ENCODE peak calls at places on chromosomes 16 and 17, in seven cellular contexts. A is left ventricle myocardium inferior, B is BJ, K is adrenal gland, U is ascending aorta, P is heart left ventricle, H is cardiac fibroblast. T is an unnamed sample.

GRCh38 chr17:31491794-31492171 is 100.3 kb downstream of the RAB11FIP4 start:
- DNase-seq in P (no peak), B (no peak), H (no peak), K (no peak), U (no peak), A (no peak), T (no peak)

GRCh38 chr17:37791434-37791833 is 46.6 kb upstream of the HNF1B start:
- DNase-seq in B (peak), U (no peak), A (no peak), K (no peak), P (no peak), H (peak), T (peak)

GRCh38 chr17:80970044-80970761 is 21.4 kb upstream of the CHMP6 start:
- DNase-seq in P (peak), K (peak), H (no peak), A (peak), B (no peak), U (no peak), T (no peak)

GRCh38 chr16:68921654-68922053 is 78.3 kb downstream of the TANGO6 start:
- DNase-seq in K (no peak), P (no peak), B (no peak), U (no peak), H (peak), A (no peak), T (no peak)

GRCh38 chr17:83146347-83146746 is 66.9 kb downstream of the METRNL start:
- DNase-seq in B (no peak), U (no peak), P (no peak), K (no peak), H (no peak), A (no peak), T (no peak)

GRCh38 chr17:75270218-75270965 is 639 bp downstream of the MIF4GD start:
- DNase-seq in K (peak), U (no peak), A (peak), B (peak), H (peak), P (peak), T (no peak)

GRCh38 chr16:24141466-24141865 is 114.7 kb upstream of the CACNG3 start:
- DNase-seq in B (no peak), P (no peak), U (no peak), A (no peak), H (no peak), K (no peak), T (no peak)

GRCh38 chr16:65936096-65936495 is 430.4 kb upstream of the CDH5 start:
- DNase-seq in K (no peak), A (no peak), U (no peak), H (no peak), P (no peak), B (no peak), T (peak)

GRCh38 chr17:50908860-50909764 is 43.0 kb upstream of the TOB1 start:
- DNase-seq in P (peak), K (no peak), A (peak), B (no peak), H (no peak), U (no peak), T (no peak)

GRCh38 chr17:62704381-62704971 is 77.0 kb downstream of the MRC2 start:
- DNase-seq in H (peak), A (no peak), B (no peak), U (no peak), P (no peak), K (no peak), T (no peak)

GRCh38 chr17:80482058-80482318 is 5.6 kb upstream of the NPTX1 start:
- DNase-seq in K (no peak), U (no peak), H (no peak), B (no peak), P (no peak), A (no peak), T (no peak)

GRCh38 chr16:20768818-20769217 is 5.0 kb downstream of the ACSM3 start:
- DNase-seq in U (no peak), H (no peak), K (no peak), P (no peak), B (no peak), A (no peak), T (no peak)

GRCh38 chr17:69525920-69526841 is 111.7 kb downstream of the MAP2K6 start:
- DNase-seq in H (peak), B (no peak), U (no peak), P (no peak), K (peak), A (peak), T (no peak)

GRCh38 chr16:79264237-79265104 is 336.1 kb downstream of the MAF start:
- DNase-seq in P (no peak), B (no peak), U (no peak), H (no peak), K (no peak), A (no peak), T (no peak)

GRCh38 chr16:72819345-72819744 is 228.6 kb downstream of the ZFHX3 start:
- DNase-seq in P (no peak), B (peak), A (no peak), K (peak), U (no peak), H (peak), T (peak)

GRCh38 chr17:6366144-6366755 is 68.7 kb downstream of the AIPL1 start:
- DNase-seq in B (no peak), K (no peak), U (no peak), A (no peak), H (peak), P (no peak), T (peak)

GRCh38 chr16:53090591-53091507 is 36.1 kb downstream of the CHD9 start:
- DNase-seq in H (peak), A (peak), B (peak), P (peak), U (peak), K (peak), T (peak)

GRCh38 chr17:7634384-7634783 is 4.4 kb downstream of the SHBG start:
- DNase-seq in P (peak), H (peak), A (peak), K (peak), B (no peak), U (no peak), T (no peak)

GRCh38 chr16:2156025-2156848 is 655 bp downstream of the TRAF7 start:
- DNase-seq in H (peak), K (no peak), A (no peak), U (no peak), P (no peak), B (no peak), T (peak)

GRCh38 chr16:29664133-29664912 is 1.3 kb downstream of the SPN start:
- DNase-seq in A (no peak), B (no peak), P (no peak), U (no peak), H (no peak), K (no peak), T (no peak)

GRCh38 chr16:4624827-4625616 is 396 bp downstream of the MGRN1 start:
- DNase-seq in A (peak), K (peak), P (peak), H (peak), U (peak), B (no peak), T (no peak)

GRCh38 chr17:40445769-40446468 is 2.7 kb downstream of the IGFBP4 start:
- DNase-seq in A (no peak), B (no peak), P (no peak), U (no peak), K (no peak), H (peak), T (no peak)

GRCh38 chr17:33838281-33838680 is 416.8 kb upstream of the CCL2 start:
- DNase-seq in H (no peak), B (no peak), K (no peak), U (no peak), A (no peak), P (no peak), T (no peak)

GRCh38 chr17:5557485-5557884 is 26.8 kb downstream of the NLRP1 start:
- DNase-seq in P (no peak), U (no peak), A (no peak), H (peak), B (peak), K (no peak), T (peak)

GRCh38 chr16:49362230-49362629 is 11.4 kb upstream of the C16orf78 start:
- DNase-seq in H (no peak), K (no peak), B (no peak), A (no peak), U (no peak), P (no peak), T (no peak)

GRCh38 chr17:2253768-2254406 is 49.7 kb downstream of the SMG6 start:
- DNase-seq in B (no peak), P (no peak), A (no peak), U (no peak), K (no peak), H (peak), T (no peak)

GRCh38 chr17:10061131-10061581 is 137.2 kb downstream of the GAS7 start:
- DNase-seq in A (no peak), H (no peak), K (no peak), U (no peak), P (peak), B (peak), T (peak)

GRCh38 chr17:11642655-11643054 is 44.4 kb downstream of the DNAH9 start:
- DNase-seq in K (no peak), H (no peak), U (no peak), P (peak), B (no peak), A (peak), T (no peak)

GRCh38 chr17:67239597-67239996 is 5.4 kb downstream of the HELZ start:
- DNase-seq in K (peak), P (no peak), B (no peak), H (peak), A (no peak), U (no peak), T (peak)

GRCh38 chr17:61179316-61179715 is 220.3 kb upstream of the TBX2 start:
- DNase-seq in H (no peak), K (no peak), P (no peak), A (no peak), B (no peak), U (no peak), T (no peak)

GRCh38 chr17:15929941-15930340 is 15.0 kb upstream of the ADORA2B start:
- DNase-seq in K (no peak), U (no peak), P (no peak), B (no peak), A (no peak), H (no peak), T (no peak)

GRCh38 chr16:85902366-85903155 is 3.6 kb downstream of the IRF8 start:
- DNase-seq in K (no peak), A (no peak), P (no peak), H (no peak), B (no peak), U (no peak), T (no peak)

GRCh38 chr17:74361613-74362391 is at the start of gene BTBD17:
- DNase-seq in H (peak), A (peak), P (peak), K (peak), B (no peak), U (no peak), T (no peak)

DNA sequence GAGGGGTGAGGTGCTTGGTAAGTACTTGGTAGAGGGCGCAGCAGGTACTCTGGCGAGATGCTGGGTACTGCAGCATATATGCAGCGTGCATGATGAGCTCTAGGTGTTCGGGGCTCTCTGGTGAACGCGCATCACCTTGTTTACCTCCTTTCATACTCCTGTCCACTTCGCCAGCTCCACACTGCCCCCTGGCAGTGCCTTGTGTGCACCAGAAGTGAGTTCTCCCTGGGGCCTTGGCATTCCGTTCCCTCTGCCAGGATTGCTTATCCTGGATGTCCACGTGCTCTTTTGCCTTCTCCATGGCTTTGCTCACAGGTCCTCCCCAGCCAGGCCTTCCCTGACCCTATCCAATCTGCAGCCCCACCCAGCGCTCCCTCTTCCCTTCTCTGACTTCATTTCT is 154.2 kb downstream of the MRM1 start:
- DNase-seq in P (no peak), B (no peak), U (no peak), K (no peak), A (no peak), H (peak), T (no peak)
- TF ChIP-seq CTCF in P (no peak), B (peak), U (no peak), K (no peak), A (no peak), H (peak), T (peak)

GRCh38 chr17:29117440-29117753 is 62.8 kb downstream of the MYO18A start:
- DNase-seq in K (no peak), H (no peak), U (no peak), P (no peak), B (no peak), A (no peak), T (no peak)

GRCh38 chr17:29116652-29117439 is 63.4 kb downstream of the MYO18A start:
- DNase-seq in A (peak), K (peak), H (peak), U (no peak), P (peak), B (no peak), T (no peak)

GRCh38 chr17:29114141-29114540 is 66.1 kb downstream of the MYO18A start:
- DNase-seq in A (no peak), B (no peak), P (no peak), U (no peak), K (no peak), H (no peak), T (no peak)

GRCh38 chr17:29115435-29115834 is 64.8 kb downstream of the MYO18A start:
- DNase-seq in B (no peak), P (no peak), A (no peak), U (no peak), K (no peak), H (no peak), T (no peak)

GRCh38 chr17:29115906-29116651 is 64.1 kb downstream of the MYO18A start:
- DNase-seq in K (no peak), P (no peak), U (no peak), A (no peak), B (no peak), H (peak), T (no peak)
- TF ChIP-seq CTCF in K (no peak), P (no peak), U (no peak), A (peak), B (peak), H (peak), T (peak)

GRCh38 chr17:17691468-17692263 is 10.4 kb downstream of the RAI1 start:
- DNase-seq in B (no peak), P (no peak), H (no peak), K (no peak), U (no peak), A (no peak), T (no peak)

GRCh38 chr17:17694229-17695081 is 13.2 kb downstream of the RAI1 start:
- DNase-seq in P (peak), A (peak), B (no peak), U (peak), K (peak), H (peak), T (no peak)

GRCh38 chr17:17693955-17694228 is 12.6 kb downstream of the RAI1 start:
- DNase-seq in H (no peak), U (no peak), B (no peak), K (peak), P (no peak), A (no peak), T (no peak)

GRCh38 chr17:17692353-17693252 is 11.3 kb downstream of the RAI1 start:
- DNase-seq in P (no peak), H (no peak), A (no peak), U (no peak), K (peak), B (no peak), T (no peak)

DNA sequence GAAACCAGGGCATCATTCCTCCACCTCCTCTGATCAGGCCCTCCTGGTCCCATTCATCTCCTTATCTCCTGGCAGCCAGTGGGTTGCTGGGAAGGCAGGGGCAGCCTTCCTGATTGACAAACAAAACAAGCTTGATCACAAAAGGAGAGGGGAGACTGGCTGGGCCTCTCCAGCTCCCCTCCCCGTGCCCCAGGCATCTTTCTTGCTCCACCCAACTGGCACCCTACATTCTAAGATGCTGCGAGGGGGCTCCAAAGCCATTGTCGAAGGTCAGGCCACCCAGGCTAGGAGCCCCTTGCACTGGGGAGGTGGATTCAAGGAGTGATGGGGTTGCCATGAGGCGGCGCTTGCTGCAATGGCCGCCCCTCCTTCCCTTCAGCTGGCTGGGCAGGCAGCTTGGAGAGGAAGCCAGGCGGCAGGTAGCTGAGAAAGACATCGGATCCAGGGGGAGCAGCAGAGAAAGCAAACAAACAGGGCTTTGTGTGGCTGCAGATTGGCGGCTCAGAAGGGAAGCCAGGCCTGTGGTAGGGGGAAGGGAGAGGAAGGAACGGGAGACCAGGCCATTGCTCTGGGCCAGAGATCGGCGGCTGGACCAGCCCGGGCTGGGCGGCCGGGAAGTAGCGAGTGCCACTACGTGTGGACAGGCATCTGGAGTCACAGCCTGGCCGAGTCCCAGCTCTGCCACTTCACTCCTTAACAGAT is 12.1 kb downstream of the RAI1 start:
- DNase-seq in P (peak), H (no peak), U (no peak), B (no peak), A (peak), K (no peak), T (no peak)
- TF ChIP-seq CTCF in P (no peak), H (no peak), U (no peak), B (no peak), A (no peak), K (no peak), T (no peak)

DNA sequence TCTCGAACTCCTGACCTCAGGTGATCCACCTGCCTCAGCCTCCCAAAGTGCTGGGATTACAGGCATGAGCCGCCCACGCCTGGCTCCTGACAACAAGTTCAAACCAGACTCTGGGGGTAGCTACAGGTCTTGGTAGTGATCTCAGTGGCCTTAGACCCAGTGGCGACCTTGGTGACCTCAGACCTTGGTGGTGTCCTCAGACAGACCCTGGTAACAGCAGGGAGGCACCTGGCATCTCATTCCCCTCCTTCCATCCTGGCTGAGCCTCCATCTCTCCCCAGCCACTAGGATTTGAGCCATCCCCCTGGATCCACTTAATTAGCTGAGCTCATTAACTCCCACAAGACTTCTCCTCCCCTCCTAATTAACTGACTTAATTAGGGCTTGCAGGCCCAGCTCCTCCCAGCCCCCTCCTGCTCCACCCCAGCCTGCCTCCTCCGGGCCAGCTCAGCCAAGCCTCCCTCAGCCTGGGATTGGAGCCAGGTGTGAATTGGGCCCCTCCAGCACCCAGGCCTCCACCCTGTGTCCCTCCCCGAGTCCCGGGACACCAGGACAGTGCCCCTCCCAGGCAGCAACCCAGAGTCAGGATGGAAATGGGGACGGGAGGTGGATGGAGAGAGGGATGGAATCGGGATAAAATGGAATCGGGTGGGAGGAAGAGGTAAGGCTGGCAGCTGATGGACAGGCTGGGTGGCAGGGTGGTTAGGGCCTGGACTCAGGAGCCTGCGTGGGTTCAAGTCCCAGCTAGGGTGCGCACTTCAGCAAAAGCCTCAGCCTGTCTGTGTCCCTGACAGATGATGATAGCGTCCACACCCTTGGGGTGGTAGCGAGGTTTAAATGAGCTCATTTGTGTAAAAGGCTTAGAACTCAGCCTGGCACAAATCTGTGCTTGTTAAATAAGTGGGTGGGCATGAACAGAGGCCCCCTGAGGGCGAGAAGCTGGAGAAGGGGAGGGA is 11.2 kb upstream of the SBK1 start:
- DNase-seq in A (no peak), P (no peak), B (no peak), U (no peak), K (no peak), H (no peak), T (no peak)
- TF ChIP-seq CTCF in A (no peak), P (no peak), B (no peak), U (no peak), K (no peak), H (no peak), T (no peak)

T was measured in AG09309.